ENCODE peak calls at places on chromosomes 11 and 22, in four cellular contexts. W is adrenal gland, L is Peyer's patch, R is kidney. U is an unnamed sample.

GRCh38 chr22:36365020-36365411 is 22.8 kb downstream of the MYH9 start:
- DNase-seq in W (peak; percentile 84), L (peak; percentile 68), R (peak; percentile 92), U (peak; percentile 85)

GRCh38 chr11:70788247-70789022 is 390.1 kb downstream of the CTTN start:
- DNase-seq in W (peak; percentile 71), L (no peak), R (no peak), U (no peak)

GRCh38 chr11:112794321-112794720 is 166.9 kb upstream of the NCAM1 start:
- DNase-seq in W (no peak), L (no peak), R (no peak), U (no peak)

GRCh38 chr11:69350596-69350995 is 56.6 kb downstream of the MYEOV start:
- DNase-seq in W (no peak), L (no peak), R (no peak), U (no peak)

GRCh38 chr11:50174189-50174588 is 141.5 kb downstream of the OR4C45 start:
- DNase-seq in W (no peak), L (no peak), R (no peak), U (no peak)

GRCh38 chr11:12818333-12819015 is 144.3 kb downstream of the TEAD1 start:
- DNase-seq in W (no peak), L (no peak), R (no peak), U (no peak)

GRCh38 chr11:46681814-46682213 is 18.6 kb downstream of the ARHGAP1 start:
- DNase-seq in W (no peak), L (no peak), R (peak; percentile 49), U (no peak)

GRCh38 chr11:2550606-2550970 is 105.8 kb downstream of the KCNQ1 start:
- DNase-seq in W (peak; percentile 31), L (no peak), R (no peak), U (no peak)

GRCh38 chr11:833114-833791 is 501 bp downstream of the CD151 start:
- DNase-seq in W (no peak), L (no peak), R (peak; percentile 90), U (no peak)

GRCh38 chr22:49643466-49643865 is 184.2 kb downstream of the BRD1 start:
- DNase-seq in W (no peak), L (no peak), R (no peak), U (no peak)
- H3K4me1 ChIP-seq in W (no peaks in the 10 kb centered on the region), L (no peaks in the 10 kb centered on the region), R (no peaks in the 10 kb centered on the region), U (no peaks in the 10 kb centered on the region)

GRCh38 chr11:122746050-122746478 is 90.5 kb downstream of the UBASH3B start:
- DNase-seq in W (no peak), L (peak; percentile 66), R (no peak), U (peak; percentile 15)
- H3K4me3 ChIP-seq in W (no peak overlapping the region), L (no peak overlapping the region), R (no peak overlapping the region), U (no peak overlapping the region)

GRCh38 chr11:86185346-86185745 is 59.2 kb upstream of the EED start:
- DNase-seq in W (no peak), L (no peak), R (no peak), U (no peak)
- H3K4me1 ChIP-seq in W (no peaks in the 10 kb centered on the region), L (peaks cover 15% of the 10 kb centered on the region), R (peaks cover 4% of the 10 kb centered on the region), U (no peaks in the 10 kb centered on the region)

DNA sequence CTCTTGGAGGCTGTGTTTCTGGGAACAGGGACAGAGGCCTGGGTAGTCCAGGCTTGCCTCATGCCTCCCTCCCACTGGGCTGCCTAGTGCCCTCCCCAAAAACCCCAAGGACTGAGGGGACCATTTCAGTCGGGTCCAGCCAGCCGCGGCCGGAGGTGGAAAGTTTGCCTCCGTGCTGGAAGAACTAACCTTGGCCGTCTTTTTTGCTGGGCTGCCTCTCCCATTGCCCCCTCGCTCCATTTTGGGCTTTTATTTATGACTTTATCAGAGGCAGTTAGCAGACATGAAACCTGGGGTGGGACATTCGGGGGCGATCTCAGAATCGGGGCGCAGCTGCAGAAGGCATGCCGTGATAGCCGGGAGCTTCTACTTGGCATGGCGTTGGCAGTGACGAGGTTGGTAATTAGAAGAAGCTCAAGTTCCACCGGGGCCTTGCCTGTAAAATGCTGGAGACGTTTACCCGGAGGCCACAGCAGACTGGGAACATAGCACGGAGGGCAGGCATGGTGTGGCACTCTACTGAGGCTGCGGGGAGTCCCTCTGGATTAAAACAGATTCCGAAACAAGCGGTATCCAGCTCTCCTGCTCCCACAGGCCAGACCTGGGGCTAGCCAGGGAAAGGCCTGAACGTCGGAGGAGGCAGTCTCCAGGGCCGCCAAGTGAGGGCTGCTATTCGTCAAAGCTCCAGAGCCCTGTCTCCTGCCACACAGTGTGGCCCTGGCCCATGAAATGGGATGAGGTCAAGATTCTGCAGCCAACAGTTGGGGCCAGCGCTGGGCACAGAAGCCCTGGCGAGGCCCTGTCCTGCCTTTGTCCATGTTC is 76.4 kb upstream of the PPARA start:
- DNase-seq in W (peak; percentile 80), L (no peak), R (peak; percentile 74), U (no peak)
- H3K4me3 ChIP-seq in W (peak overlapping the region; percentile 16), L (peak overlapping the region; percentile 69), R (peak overlapping the region; percentile 81), U (no peak overlapping the region)

GRCh38 chr11:34067383-34068065 is 16.0 kb downstream of the CAPRIN1 start:
- DNase-seq in W (no peak), L (peak; percentile 63), R (no peak), U (no peak)
- H3K4me1 ChIP-seq in W (peaks cover 43% of the 10 kb centered on the region), L (peaks cover 34% of the 10 kb centered on the region), R (peaks cover 3% of the 10 kb centered on the region), U (peaks cover 35% of the 10 kb centered on the region)